ENCODE peak calls at places on chromosomes 2 and 18, in eight cellular contexts. W is neural progenitor cell; O is esophagus squamous epithelium; U is CD4-positive, CD25-positive, alpha-beta regulatory T cell; A is H1; R is BE2C; D is transverse colon; C is prostate gland. B is an unnamed sample. For H3K4me1, the result is how much of the 10 kb centered on the place peaks cover.

GRCh38 chr2:176490061-176490861 is 221.0 kb downstream of the MTX2 start:
- DNase-seq in D (no peak), O (no peak), U (no peak), C (no peak), R (no peak), W (peak), A (peak), B (no peak)

GRCh38 chr18:59220164-59220783 is 316 bp downstream of the GRP start:
- DNase-seq in O (no peak), A (no peak), U (no peak), W (peak), C (no peak), R (peak), D (no peak), B (no peak)

GRCh38 chr2:47724221-47724981 is 58.5 kb upstream of the MSH6 start:
- DNase-seq in D (peak), C (no peak), R (no peak), U (no peak), A (no peak), O (no peak), W (peak), B (no peak)

GRCh38 chr2:72140621-72140960 is 7.1 kb downstream of the CYP26B1 start:
- DNase-seq in U (no peak), C (no peak), A (no peak), O (no peak), W (no peak), R (no peak), D (no peak), B (no peak)

GRCh38 chr2:45288532-45288931 is 279.3 kb upstream of the SIX2 start:
- DNase-seq in O (no peak), C (no peak), W (no peak), U (no peak), R (no peak), D (no peak), A (no peak), B (no peak)

GRCh38 chr2:65612654-65613053 is 180.3 kb upstream of the SPRED2 start:
- DNase-seq in D (no peak), U (no peak), W (no peak), A (no peak), C (no peak), O (no peak), R (no peak), B (no peak)

GRCh38 chr2:105143467-105144127 is 97.9 kb upstream of the GPR45 start:
- DNase-seq in R (no peak), W (peak), U (peak), D (no peak), A (no peak), O (no peak), C (peak), B (no peak)

GRCh38 chr2:191250400-191250799 is 5.2 kb downstream of the MYO1B start:
- DNase-seq in R (no peak), A (no peak), C (no peak), D (no peak), U (no peak), W (no peak), O (no peak), B (no peak)

GRCh38 chr2:89849731-89850130 is 1158.3 kb downstream of the RPIA start:
- DNase-seq in D (no peak), W (no peak), A (no peak), C (no peak), U (no peak), O (no peak), R (no peak), B (no peak)

GRCh38 chr2:240604939-240605716 is 18.6 kb downstream of the CAPN10 start:
- DNase-seq in C (no peak), O (no peak), A (no peak), W (no peak), U (no peak), D (peak), R (peak), B (no peak)

GRCh38 chr18:35564795-35565453 is 16.6 kb upstream of the GALNT1 start:
- DNase-seq in W (no peak), U (no peak), R (no peak), A (no peak), C (no peak), O (no peak), D (no peak), B (no peak)

GRCh38 chr18:23629444-23629946 is 33.2 kb downstream of the ANKRD29 start:
- DNase-seq in D (peak), U (no peak), W (no peak), A (no peak), R (no peak), C (no peak), O (no peak), B (no peak)

GRCh38 chr2:205612661-205613060 is 69.6 kb upstream of the NRP2 start:
- DNase-seq in R (peak), A (no peak), W (no peak), O (no peak), D (no peak), C (no peak), U (no peak), B (no peak)

GRCh38 chr2:190997516-190998113 is 16.4 kb downstream of the STAT1 start:
- DNase-seq in W (no peak), C (no peak), A (no peak), R (no peak), O (no peak), D (no peak), U (no peak), B (no peak)

GRCh38 chr2:226413498-226414130 is 386.0 kb downstream of the IRS1 start:
- DNase-seq in D (no peak), O (no peak), C (no peak), U (no peak), A (no peak), W (no peak), R (no peak), B (no peak)

GRCh38 chr2:168165985-168166901 is 81.2 kb downstream of the STK39 start:
- DNase-seq in O (no peak), A (no peak), R (no peak), D (no peak), U (no peak), C (no peak), W (no peak), B (no peak)

GRCh38 chr18:14978962-14979535 is 231.1 kb downstream of the ANKRD30B start:
- DNase-seq in R (no peak), U (peak), D (peak), W (no peak), C (no peak), A (no peak), O (no peak), B (no peak)

GRCh38 chr18:7908686-7909299 is 341.7 kb downstream of the PTPRM start:
- DNase-seq in C (no peak), O (no peak), D (no peak), A (no peak), W (no peak), R (no peak), U (no peak), B (no peak)

GRCh38 chr2:110783474-110783873 is 51.1 kb downstream of the ACOXL start:
- DNase-seq in U (no peak), R (no peak), O (no peak), W (no peak), C (no peak), D (no peak), A (no peak), B (no peak)

GRCh38 chr18:5175378-5175777 is 21.7 kb downstream of the AKAIN1 start:
- DNase-seq in W (no peak), U (no peak), D (no peak), C (no peak), R (no peak), A (no peak), O (no peak), B (no peak)

GRCh38 chr2:160918909-160919503 is 241.2 kb upstream of the TANK start:
- DNase-seq in O (no peak), D (peak), C (peak), U (peak), A (peak), W (peak), R (peak), B (peak)

GRCh38 chr2:33291278-33292013 is 185.0 kb upstream of the RASGRP3 start:
- DNase-seq in R (no peak), O (no peak), D (no peak), W (no peak), C (peak), U (no peak), A (no peak), B (no peak)

GRCh38 chr2:94996401-94997100 is 29.0 kb upstream of the MAL start:
- DNase-seq in D (no peak), C (no peak), W (no peak), O (no peak), R (no peak), U (no peak), A (no peak), B (no peak)

GRCh38 chr2:69692424-69692823 is 48.9 kb upstream of the AAK1 start:
- DNase-seq in O (no peak), C (no peak), D (no peak), U (no peak), A (no peak), R (no peak), W (no peak), B (no peak)

GRCh38 chr2:153971914-153972313 is 100.2 kb downstream of the GALNT13 start:
- DNase-seq in C (no peak), D (no peak), W (no peak), U (no peak), A (no peak), R (no peak), O (no peak), B (no peak)

GRCh38 chr2:164781394-164781793 is 60.2 kb downstream of the COBLL1 start:
- DNase-seq in U (no peak), O (no peak), D (no peak), R (no peak), C (no peak), A (no peak), W (no peak), B (no peak)

GRCh38 chr2:163779970-163780597 is 44.3 kb upstream of the FIGN start:
- DNase-seq in D (no peak), O (no peak), C (no peak), A (no peak), U (no peak), R (no peak), W (no peak), B (no peak)

GRCh38 chr2:24672589-24672988 is 120.6 kb downstream of the PTRHD1 start:
- DNase-seq in A (no peak), D (no peak), R (no peak), O (no peak), U (peak), W (no peak), C (no peak), B (no peak)

GRCh38 chr2:24021122-24021998 is 11.5 kb downstream of the MFSD2B start:
- DNase-seq in O (no peak), D (peak), C (no peak), U (peak), W (peak), R (peak), A (peak), B (no peak)

GRCh38 chr2:13522917-13523821 is 806.4 kb downstream of the TRIB2 start:
- DNase-seq in D (no peak), U (peak), R (no peak), O (no peak), A (no peak), W (no peak), C (no peak), B (no peak)

GRCh38 chr18:2971741-2972552 is 41.0 kb downstream of the LPIN2 start:
- DNase-seq in R (no peak), U (peak), A (no peak), O (no peak), W (no peak), C (no peak), D (peak), B (peak)

GRCh38 chr2:182594286-182594685 is 121.8 kb upstream of the DNAJC10 start:
- DNase-seq in W (no peak), R (no peak), A (no peak), D (no peak), U (no peak), O (no peak), C (no peak), B (no peak)

GRCh38 chr2:218003994-218004419 is 1.2 kb upstream of the TNS1 start:
- DNase-seq in U (no peak), W (no peak), C (peak), D (peak), O (no peak), R (peak), A (no peak), B (no peak)

GRCh38 chr18:47748093-47748796 is 182.2 kb downstream of the SMAD2 start:
- DNase-seq in C (no peak), W (no peak), D (no peak), U (no peak), O (no peak), R (no peak), A (no peak), B (no peak)

GRCh38 chr18:48944634-48945033 is 6.1 kb downstream of the SMAD7 start:
- DNase-seq in U (no peak), R (no peak), A (no peak), C (no peak), W (no peak), O (no peak), D (no peak), B (no peak)

GRCh38 chr18:48946329-48946835 is 4.4 kb downstream of the SMAD7 start:
- DNase-seq in U (no peak), C (no peak), D (peak), A (no peak), O (no peak), W (no peak), R (no peak), B (no peak)

GRCh38 chr18:48947583-48947982 is 3.2 kb downstream of the SMAD7 start:
- DNase-seq in R (peak), O (no peak), U (no peak), A (no peak), D (no peak), C (no peak), W (no peak), B (no peak)

GRCh38 chr18:48947102-48947501 is 3.7 kb downstream of the SMAD7 start:
- DNase-seq in W (no peak), R (no peak), U (no peak), A (no peak), D (no peak), O (no peak), C (no peak), B (no peak)

GRCh38 chr18:48945953-48946217 is 4.9 kb downstream of the SMAD7 start:
- DNase-seq in A (no peak), R (no peak), O (no peak), D (no peak), C (no peak), W (no peak), U (no peak), B (no peak)
- H3K4me1 ChIP-seq in A (under half), R (under half), O (half or more), D (under half), C (under half), W (under half), U (half or more), B (half or more)

DNA sequence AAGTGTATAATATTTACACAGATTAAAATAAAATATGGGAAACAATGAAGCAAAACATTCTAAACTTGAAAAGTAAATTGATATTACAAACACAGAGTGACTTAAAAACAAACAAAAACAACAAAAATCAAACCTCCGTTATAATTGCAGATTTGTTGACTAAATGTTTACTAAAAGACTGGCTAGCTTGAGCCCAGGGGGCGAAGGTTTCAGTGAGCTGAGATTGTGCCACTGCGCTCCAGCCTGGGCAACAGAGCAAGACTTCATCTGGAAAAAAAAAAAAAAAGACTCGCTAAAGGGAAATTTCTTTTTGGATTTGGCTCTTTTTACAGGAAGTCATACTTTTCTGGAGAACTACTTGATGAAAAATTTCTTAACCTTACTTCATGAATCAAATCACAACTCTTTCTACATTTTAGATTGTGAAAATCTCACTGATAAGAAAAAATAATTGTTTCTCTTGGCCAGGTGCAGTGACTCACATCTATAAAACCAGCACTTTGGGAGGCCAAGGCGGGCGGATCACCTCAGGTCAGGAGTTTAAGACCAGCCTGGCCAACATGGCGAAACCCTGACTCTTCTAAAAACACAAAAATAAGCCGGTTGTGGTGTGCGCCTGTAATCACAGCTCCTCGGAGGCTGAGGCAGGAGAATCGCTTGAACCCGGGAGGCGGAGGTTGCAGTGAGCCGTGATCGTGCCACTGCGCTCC is 9.7 kb downstream of the TFPI start:
- DNase-seq in W (no peak), U (no peak), C (no peak), R (no peak), D (no peak), A (no peak), O (no peak), B (no peak)
- H3K4me3 ChIP-seq in W (no peak), U (no peak), C (no peak), R (no peak), D (no peak), A (no peak), O (no peak), B (no peak)

GRCh38 chr2:144431384-144431783 is 88.5 kb downstream of the ZEB2 start:
- DNase-seq in A (no peak), C (no peak), U (no peak), W (peak), O (no peak), R (no peak), D (no peak), B (no peak)

GRCh38 chr2:144432014-144432413 is 87.9 kb downstream of the ZEB2 start:
- DNase-seq in O (no peak), W (no peak), A (no peak), D (no peak), C (no peak), R (no peak), U (no peak), B (no peak)

GRCh38 chr2:144426981-144427479 is 92.9 kb downstream of the ZEB2 start:
- DNase-seq in U (no peak), D (no peak), W (no peak), O (no peak), R (no peak), C (no peak), A (no peak), B (no peak)

GRCh38 chr2:144430722-144431163 is 89.2 kb downstream of the ZEB2 start:
- DNase-seq in R (no peak), A (no peak), W (no peak), C (no peak), D (no peak), O (no peak), U (no peak), B (no peak)

GRCh38 chr2:144429396-144430112 is 90.4 kb downstream of the ZEB2 start:
- DNase-seq in U (no peak), W (no peak), C (no peak), D (no peak), O (no peak), R (no peak), A (no peak), B (no peak)
- H3K4me1 ChIP-seq in U (under half), W (under half), C (under half), D (under half), O (under half), R (under half), A (under half), B (under half)

DNA sequence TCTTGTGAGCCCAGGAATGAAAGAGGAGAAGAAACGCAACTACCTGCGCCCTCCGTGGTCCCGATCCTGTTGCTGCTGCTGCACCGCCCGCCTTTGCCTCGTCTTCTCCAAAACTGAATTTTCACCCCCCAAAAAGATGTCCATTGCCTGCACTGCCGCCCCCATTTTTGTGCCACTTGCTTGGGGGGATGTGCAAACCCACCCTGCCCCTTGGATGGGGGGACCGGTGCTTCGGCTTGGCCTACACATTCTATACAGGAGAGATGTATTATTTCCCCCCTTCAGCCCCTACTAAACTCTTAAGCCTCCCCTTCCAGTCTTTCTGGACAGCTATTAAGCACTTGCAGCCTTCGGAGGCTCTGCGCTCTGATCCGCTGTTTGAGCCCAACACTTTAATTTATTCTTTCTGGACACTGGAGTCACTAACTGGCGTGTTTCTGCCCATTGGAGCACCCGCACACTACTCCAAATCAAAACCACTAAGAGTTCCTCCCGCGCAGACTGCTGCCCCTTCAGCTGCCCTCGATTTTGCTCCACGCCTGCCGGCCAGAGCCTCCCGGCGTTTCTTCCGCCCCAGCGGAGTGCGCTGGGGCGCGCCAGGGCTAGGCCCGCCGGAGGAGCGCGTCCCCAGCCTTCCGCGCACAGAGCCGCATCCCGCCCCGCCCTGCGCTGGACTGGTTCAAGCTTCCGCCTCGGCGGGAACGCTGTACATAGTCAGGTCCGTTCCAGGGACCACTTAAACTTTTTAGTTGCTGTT is 5.9 kb downstream of the OTX1 start:
- DNase-seq in C (no peak), W (peak), U (peak), D (peak), A (no peak), R (peak), O (no peak), B (no peak)
- H3K4me3 ChIP-seq in C (no peak), W (peak), U (no peak), D (no peak), A (no peak), R (no peak), O (peak), B (no peak)

DNA sequence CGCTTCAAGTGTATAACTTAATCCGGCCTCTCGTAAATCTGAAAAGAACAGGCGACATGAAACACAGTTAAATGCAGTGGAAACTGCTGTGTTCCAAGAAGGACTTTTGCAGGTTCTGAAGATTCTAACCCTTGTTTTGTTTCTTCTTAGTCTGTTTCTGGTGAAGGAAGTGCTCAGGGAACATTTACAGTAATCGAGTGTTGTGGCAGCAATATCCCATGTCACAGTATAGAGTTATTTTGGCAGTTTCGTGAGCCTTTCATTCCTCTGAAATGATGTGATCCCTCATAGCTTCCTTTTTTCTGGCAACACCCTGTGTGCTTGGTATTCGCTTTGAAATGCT is 2.7 kb downstream of the CRIM1 start:
- DNase-seq in D (no peak), W (no peak), R (no peak), A (no peak), U (no peak), C (no peak), O (no peak), B (no peak)
- H3K4me1 ChIP-seq in D (under half), W (under half), R (under half), A (under half), U (under half), C (under half), O (under half), B (under half)